ENCODE peak calls at places on chromosomes 13 and 19, in seven cellular contexts. R is right lobe of liver, J is left lung, T is heart right ventricle, N is keratinocyte, Y is mucosa of descending colon, V is thyroid gland. P is an unnamed sample.

GRCh38 chr13:49494645-49495044 is 1.1 kb upstream of the PHF11 start:
- DNase-seq in R (no peak), J (no peak), T (no peak), N (no peak), Y (no peak), V (no peak), P (no peak)

GRCh38 chr19:33659835-33660234 is 38.1 kb downstream of the CHST8 start:
- DNase-seq in R (no peak), J (no peak), T (no peak), N (no peak), Y (no peak), V (no peak), P (no peak)

GRCh38 chr13:89650226-89650625 is 1697.3 kb upstream of the MIR17HG start:
- DNase-seq in R (no peak), J (no peak), T (no peak), N (no peak), Y (no peak), V (no peak), P (no peak)

GRCh38 chr13:98445340-98446233 is 131.3 kb downstream of the STK24 start:
- DNase-seq in R (peak; percentile 74), J (peak; percentile 52), T (peak; percentile 75), N (peak; percentile 15), Y (peak; percentile 85), V (peak; percentile 70), P (no peak)

GRCh38 chr13:99970761-99971575 is 599 bp downstream of the ZIC5 start:
- DNase-seq in R (no peak), J (no peak), T (no peak), N (no peak), Y (no peak), V (no peak), P (no peak)

GRCh38 chr19:9836021-9836420 is 903 bp downstream of the PIN1 start:
- DNase-seq in R (no peak), J (no peak), T (no peak), N (no peak), Y (no peak), V (no peak), P (no peak)

GRCh38 chr13:30908416-30908980 is 2.4 kb downstream of the MEDAG start:
- DNase-seq in R (no peak), J (no peak), T (peak; percentile 24), N (no peak), Y (no peak), V (peak; percentile 28), P (no peak)

GRCh38 chr19:53696951-53697350 is 65.2 kb downstream of the DPRX start:
- DNase-seq in R (no peak), J (no peak), T (no peak), N (no peak), Y (no peak), V (no peak), P (no peak)

GRCh38 chr19:41531438-41532311 is 44.3 kb upstream of the CEACAM21 start:
- DNase-seq in R (peak; percentile 65), J (peak; percentile 88), T (peak; percentile 69), N (no peak), Y (peak; percentile 49), V (peak; percentile 45), P (no peak)

GRCh38 chr19:54670576-54671347 is 8.0 kb downstream of the LILRB4 start:
- DNase-seq in R (no peak), J (no peak), T (no peak), N (no peak), Y (no peak), V (no peak), P (no peak)

GRCh38 chr19:47514151-47514868 is 553 bp downstream of the NAPA start:
- DNase-seq in R (peak; percentile 69), J (peak; percentile 49), T (no peak), N (no peak), Y (peak; percentile 51), V (no peak), P (no peak)

GRCh38 chr13:63190742-63191141 is 1775.1 kb upstream of the PCDH20 start:
- DNase-seq in R (no peak), J (no peak), T (no peak), N (no peak), Y (no peak), V (no peak), P (peak; percentile 69)

GRCh38 chr13:113981201-113981605 is 7.3 kb upstream of the C13orf46 start:
- DNase-seq in R (peak; percentile 60), J (peak; percentile 87), T (no peak), N (peak; percentile 66), Y (peak; percentile 91), V (peak; percentile 99), P (peak; percentile 42)

GRCh38 chr19:16945364-16945714 is 56.5 kb downstream of the F2RL3 start:
- DNase-seq in R (no peak), J (no peak), T (no peak), N (no peak), Y (no peak), V (no peak), P (no peak)

GRCh38 chr13:46469064-46469463 is 82.0 kb upstream of the RUBCNL start:
- DNase-seq in R (no peak), J (no peak), T (no peak), N (no peak), Y (no peak), V (no peak), P (peak; percentile 10)

GRCh38 chr19:45641274-45642105 is 2.3 kb upstream of the EML2 start:
- DNase-seq in R (peak; percentile 83), J (peak; percentile 92), T (peak; percentile 74), N (peak; percentile 87), Y (peak; percentile 88), V (peak; percentile 88), P (peak; percentile 72)

GRCh38 chr19:37931941-37932655 is 25.1 kb downstream of the SIPA1L3 start:
- DNase-seq in R (peak; percentile 82), J (peak; percentile 89), T (peak; percentile 26), N (peak; percentile 93), Y (peak; percentile 91), V (peak; percentile 99), P (peak; percentile 88)

GRCh38 chr19:48925240-48925843 is 8.2 kb upstream of the DHDH start:
- DNase-seq in R (no peak), J (no peak), T (no peak), N (peak; percentile 88), Y (no peak), V (no peak), P (peak; percentile 71)

GRCh38 chr19:44712864-44713515 is 14.0 kb downstream of the CEACAM16 start:
- DNase-seq in R (no peak), J (no peak), T (no peak), N (no peak), Y (no peak), V (no peak), P (no peak)

GRCh38 chr13:74040200-74040599 is 94.0 kb downstream of the KLF12 start:
- DNase-seq in R (no peak), J (no peak), T (peak; percentile 33), N (no peak), Y (peak; percentile 72), V (peak; percentile 38), P (no peak)

GRCh38 chr19:28184997-28185396 is 1028.0 kb downstream of the UQCRFS1 start:
- DNase-seq in R (no peak), J (no peak), T (no peak), N (no peak), Y (no peak), V (no peak), P (no peak)

GRCh38 chr19:35890113-35890650 is 10.2 kb downstream of the NFKBID start:
- DNase-seq in R (no peak), J (no peak), T (no peak), N (no peak), Y (no peak), V (no peak), P (no peak)
- H3K36me3 ChIP-seq in R (no peaks in the 10 kb centered on the region), J (peaks cover 93% of the 10 kb centered on the region), T (no peaks in the 10 kb centered on the region), N (peaks cover 32% of the 10 kb centered on the region), Y (no peaks in the 10 kb centered on the region), V (peaks cover 39% of the 10 kb centered on the region), P (peaks cover 3% of the 10 kb centered on the region)

DNA sequence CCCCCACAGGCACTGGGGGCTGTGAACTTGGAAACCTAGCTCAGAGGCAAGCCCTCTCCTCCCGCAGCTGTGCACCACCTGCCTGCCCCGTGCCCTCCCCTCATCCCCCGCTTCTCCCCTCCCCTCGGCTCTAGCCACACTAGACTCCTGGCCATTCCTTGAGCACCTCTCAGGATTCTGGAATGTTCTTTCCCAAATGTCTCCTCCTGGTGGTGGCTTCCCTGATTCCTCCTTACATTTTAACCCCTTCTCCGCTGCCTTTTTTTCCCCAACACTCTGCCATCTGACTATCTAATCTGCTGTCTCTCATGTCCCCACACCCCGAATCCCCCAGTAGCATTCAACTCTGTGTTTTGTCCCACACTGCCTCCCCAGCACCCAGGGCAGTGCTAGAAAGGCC is 6.7 kb downstream of the NANOS3 start:
- DNase-seq in R (no peak), J (no peak), T (no peak), N (no peak), Y (no peak), V (no peak), P (no peak)
- TF ChIP-seq CTCF in R (no peak), J (no peak), T (no peak), N (peak; percentile 11), Y (no peak), V (no peak), P (peak; percentile 25)

GRCh38 chr13:79548886-79549285 is 67.9 kb downstream of the NDFIP2 start:
- DNase-seq in R (no peak), J (no peak), T (no peak), N (no peak), Y (no peak), V (no peak), P (no peak)

GRCh38 chr13:79547211-79547610 is 66.3 kb downstream of the NDFIP2 start:
- DNase-seq in R (no peak), J (no peak), T (no peak), N (no peak), Y (no peak), V (no peak), P (no peak)

GRCh38 chr13:79549355-79550106 is 68.6 kb downstream of the NDFIP2 start:
- DNase-seq in R (no peak), J (no peak), T (no peak), N (no peak), Y (no peak), V (no peak), P (no peak)

GRCh38 chr13:79543883-79544282 is 62.9 kb downstream of the NDFIP2 start:
- DNase-seq in R (no peak), J (no peak), T (no peak), N (no peak), Y (no peak), V (no peak), P (no peak)

GRCh38 chr13:79547821-79548220 is 66.9 kb downstream of the NDFIP2 start:
- DNase-seq in R (no peak), J (no peak), T (no peak), N (no peak), Y (no peak), V (no peak), P (no peak)
- H3K36me3 ChIP-seq in R (no peaks in the 10 kb centered on the region), J (no peaks in the 10 kb centered on the region), T (no peaks in the 10 kb centered on the region), N (no peaks in the 10 kb centered on the region), Y (no peaks in the 10 kb centered on the region), V (no peaks in the 10 kb centered on the region), P (no peaks in the 10 kb centered on the region)

GRCh38 chr19:6238256-6238642 is 41.5 kb downstream of the MLLT1 start:
- DNase-seq in R (peak; percentile 39), J (no peak), T (no peak), N (no peak), Y (no peak), V (no peak), P (no peak)

GRCh38 chr19:6238643-6239281 is 41.0 kb downstream of the MLLT1 start:
- DNase-seq in R (peak; percentile 52), J (no peak), T (peak; percentile 67), N (no peak), Y (peak; percentile 28), V (no peak), P (no peak)

GRCh38 chr19:6234527-6234926 is 45.2 kb downstream of the MLLT1 start:
- DNase-seq in R (no peak), J (no peak), T (no peak), N (no peak), Y (no peak), V (no peak), P (no peak)

GRCh38 chr19:6235031-6235951 is 44.5 kb downstream of the MLLT1 start:
- DNase-seq in R (peak; percentile 51), J (no peak), T (no peak), N (no peak), Y (peak; percentile 16), V (no peak), P (no peak)

GRCh38 chr19:6236310-6237291 is 43.2 kb downstream of the MLLT1 start:
- DNase-seq in R (peak; percentile 78), J (peak; percentile 90), T (peak; percentile 55), N (no peak), Y (peak; percentile 78), V (peak; percentile 99), P (no peak)
- TF ChIP-seq CTCF in R (no peak), J (no peak), T (no peak), N (peak; percentile 46), Y (no peak), V (no peak), P (no peak)

P was measured in kidney epithelial cell.